ENCODE peak calls at places on chromosome 1, in four cellular contexts. I is mesendoderm, W is H9, C is trophoblast cell. Q is an unnamed sample. For H3K79me2, the result is how much of the 10 kb centered on the place peaks cover.

GRCh38 chr1:197156692-197157091 is 10.2 kb upstream of the ASPM start:
- DNase-seq in I (peak), W (no peak), C (no peak), Q (no peak)

GRCh38 chr1:80961464-80962190 is 839.1 kb upstream of the ADGRL2 start:
- DNase-seq in I (no peak), W (no peak), C (no peak), Q (no peak)

GRCh38 chr1:228547464-228547792 is 60.2 kb downstream of the RNF187 start:
- DNase-seq in I (no peak), W (no peak), C (peak), Q (no peak)

GRCh38 chr1:115134850-115135484 is 45.7 kb upstream of the TSPAN2 start:
- DNase-seq in I (peak), W (no peak), C (peak), Q (no peak)

GRCh38 chr1:109759513-109760334 is 4.0 kb downstream of the EPS8L3 start:
- DNase-seq in I (no peak), W (no peak), C (no peak), Q (no peak)

GRCh38 chr1:227161470-227161869 is 156.8 kb downstream of the CDC42BPA start:
- DNase-seq in I (no peak), W (no peak), C (no peak), Q (no peak)

GRCh38 chr1:4021153-4021894 is 121.3 kb upstream of the C1orf174 start:
- DNase-seq in I (no peak), W (no peak), C (no peak), Q (no peak)

GRCh38 chr1:218112862-218113261 is 172.2 kb upstream of the RRP15 start:
- DNase-seq in I (no peak), W (no peak), C (no peak), Q (no peak)

GRCh38 chr1:165885305-165885694 is 57.9 kb downstream of the UCK2 start:
- DNase-seq in I (no peak), W (no peak), C (no peak), Q (no peak)

GRCh38 chr1:165884690-165885304 is 57.4 kb downstream of the UCK2 start:
- DNase-seq in I (no peak), W (no peak), C (peak), Q (no peak)

GRCh38 chr1:165883056-165883455 is 55.6 kb downstream of the UCK2 start:
- DNase-seq in I (peak), W (no peak), C (peak), Q (no peak)

GRCh38 chr1:165882168-165882837 is 54.9 kb downstream of the UCK2 start:
- DNase-seq in I (peak), W (no peak), C (no peak), Q (no peak)

GRCh38 chr1:165884009-165884689 is 56.7 kb downstream of the UCK2 start:
- DNase-seq in I (peak), W (no peak), C (no peak), Q (no peak)
- H3K79me2 ChIP-seq in I (half or more), W (under half), C (under half), Q (half or more)

GRCh38 chr1:2125375-2126211 is 69.0 kb downstream of the FAAP20 start:
- DNase-seq in I (no peak), W (no peak), C (no peak), Q (no peak)

GRCh38 chr1:2128189-2128901 is 66.2 kb downstream of the FAAP20 start:
- DNase-seq in I (no peak), W (no peak), C (peak), Q (no peak)

GRCh38 chr1:2127181-2128145 is 67.1 kb downstream of the FAAP20 start:
- DNase-seq in I (no peak), W (no peak), C (no peak), Q (no peak)

GRCh38 chr1:2124446-2125198 is 70.0 kb downstream of the FAAP20 start:
- DNase-seq in I (no peak), W (no peak), C (peak), Q (no peak)

GRCh38 chr1:2126331-2127180 is 68.0 kb downstream of the FAAP20 start:
- DNase-seq in I (no peak), W (no peak), C (no peak), Q (no peak)
- H3K4ac ChIP-seq in I (no peak), W (no peak), C (no peak), Q (no peak)

DNA sequence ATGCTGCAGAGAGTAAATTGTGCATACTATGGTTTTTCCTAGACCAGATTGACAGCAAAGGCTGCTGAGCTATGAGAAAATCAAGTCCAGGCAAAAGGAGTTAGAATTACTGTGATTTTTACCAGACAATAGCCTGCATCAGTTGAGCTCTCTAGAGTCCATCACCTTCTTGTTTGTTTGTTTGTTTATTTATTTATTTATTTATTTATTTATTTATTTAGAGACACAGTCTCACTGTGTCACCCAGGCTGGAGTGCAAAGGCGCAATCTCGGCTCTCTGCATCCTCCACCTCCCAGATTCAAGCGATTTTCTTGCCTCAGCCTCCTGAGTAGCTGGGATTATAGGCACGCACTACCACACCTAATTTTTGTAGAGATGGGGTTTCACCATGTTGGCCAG is 24.2 kb upstream of the ABCB10 start:
- DNase-seq in I (no peak), W (no peak), C (no peak), Q (no peak)
- H3K79me2 ChIP-seq in I (under half), W (under half), C (under half), Q (under half)

DNA sequence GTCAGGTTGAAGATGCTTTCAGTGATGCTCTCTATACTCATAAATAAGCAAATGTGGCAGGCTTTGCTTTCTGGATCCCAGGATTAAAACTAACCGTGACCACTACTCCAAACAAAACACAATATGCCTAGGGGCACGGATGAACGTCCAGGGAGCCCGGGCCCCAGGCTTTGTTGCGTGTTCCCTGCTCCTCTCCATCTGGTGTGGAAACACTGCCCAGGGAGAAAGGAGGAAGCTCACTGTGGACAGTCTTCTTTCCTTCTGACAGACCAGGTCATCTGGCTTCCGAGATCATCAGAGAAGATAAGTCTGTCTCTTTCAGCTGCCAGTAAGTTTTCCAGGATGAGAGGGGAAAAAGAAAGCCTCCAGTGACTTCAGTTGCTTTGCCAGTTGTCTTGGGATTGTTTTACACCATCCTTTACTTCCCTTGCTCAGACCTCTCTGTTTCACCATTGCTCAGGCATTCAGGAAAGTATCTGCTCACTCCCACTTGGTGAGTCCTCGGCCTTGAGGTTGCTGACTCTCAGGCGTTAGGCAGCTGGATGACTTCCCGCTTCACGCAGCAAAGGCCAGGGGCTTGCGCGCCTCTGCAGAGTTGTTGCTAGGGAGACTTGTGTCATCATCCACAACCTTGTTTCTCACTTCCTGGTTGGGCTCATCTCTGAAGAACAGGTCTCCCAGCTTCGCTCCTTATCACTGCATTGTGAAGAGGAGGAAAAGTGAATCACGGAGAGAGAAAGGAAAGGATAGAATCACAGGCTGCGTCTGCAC is 20.6 kb upstream of the PGD start:
- DNase-seq in I (peak), W (no peak), C (peak), Q (no peak)
- H3K4ac ChIP-seq in I (no peak), W (no peak), C (no peak), Q (no peak)

GRCh38 chr1:17883662-17884395 is 128.7 kb downstream of the ACTL8 start:
- DNase-seq in I (no peak), W (no peak), C (no peak), Q (no peak)
- H3K79me2 ChIP-seq in I (under half), W (under half), C (under half), Q (under half)

Q was measured in H1.